ENCODE peak calls at places on chromosomes 3 and 15, in six cellular contexts. A, Q, M, R, N and W are unnamed samples.

GRCh38 chr15:44081223-44082013 is 113.7 kb downstream of the FRMD5 start:
- DNase-seq in A (no peak), Q (peak), M (no peak), R (no peak), N (no peak), W (no peak)

GRCh38 chr3:140386357-140387100 is 291.3 kb upstream of the TRIM42 start:
- DNase-seq in A (no peak), Q (no peak), M (no peak), R (no peak), N (peak), W (no peak)

GRCh38 chr3:87147562-87147961 is 79.5 kb upstream of the CHMP2B start:
- DNase-seq in A (no peak), Q (no peak), M (no peak), R (no peak), N (no peak), W (no peak)

GRCh38 chr3:119898478-119899177 is 116.7 kb downstream of the NR1I2 start:
- DNase-seq in A (no peak), Q (peak), M (no peak), R (peak), N (peak), W (no peak)

GRCh38 chr15:94855409-94856266 is 624.3 kb downstream of the MCTP2 start:
- DNase-seq in A (no peak), Q (no peak), M (no peak), R (no peak), N (no peak), W (no peak)

GRCh38 chr3:194301730-194302129 is 49.4 kb downstream of the CPN2 start:
- DNase-seq in A (no peak), Q (no peak), M (no peak), R (no peak), N (no peak), W (no peak)

GRCh38 chr3:115784739-115785571 is 161.6 kb downstream of the GAP43 start:
- DNase-seq in A (no peak), Q (peak), M (no peak), R (peak), N (peak), W (no peak)

GRCh38 chr3:155233213-155233612 is 60.3 kb downstream of the STRIT1 start:
- DNase-seq in A (no peak), Q (peak), M (no peak), R (peak), N (no peak), W (no peak)

GRCh38 chr3:171228228-171228627 is 201.7 kb upstream of the SLC2A2 start:
- DNase-seq in A (no peak), Q (no peak), M (no peak), R (peak), N (no peak), W (no peak)

GRCh38 chr15:68788265-68788624 is 32.5 kb downstream of the ANP32A start:
- DNase-seq in A (no peak), Q (no peak), M (no peak), R (no peak), N (no peak), W (no peak)

GRCh38 chr15:77018796-77019475 is 24.0 kb downstream of the PSTPIP1 start:
- DNase-seq in A (no peak), Q (no peak), M (no peak), R (no peak), N (no peak), W (no peak)

GRCh38 chr15:76169013-76169412 is 109.2 kb downstream of the TMEM266 start:
- DNase-seq in A (no peak), Q (peak), M (peak), R (peak), N (peak), W (no peak)

GRCh38 chr3:166554006-166554405 is 716.8 kb upstream of the BCHE start:
- DNase-seq in A (no peak), Q (no peak), M (no peak), R (peak), N (no peak), W (no peak)

GRCh38 chr3:40035177-40035576 is 225.8 kb downstream of the MYRIP start:
- DNase-seq in A (no peak), Q (no peak), M (no peak), R (no peak), N (no peak), W (no peak)

GRCh38 chr15:69034352-69034751 is 19.9 kb downstream of the NOX5 start:
- DNase-seq in A (no peak), Q (peak), M (no peak), R (peak), N (no peak), W (no peak)

GRCh38 chr3:38039899-38040261 is 872 bp downstream of the DLEC1 start:
- DNase-seq in A (no peak), Q (peak), M (peak), R (peak), N (peak), W (peak)

GRCh38 chr15:71458089-71458660 is 342.9 kb downstream of the THSD4 start:
- DNase-seq in A (no peak), Q (no peak), M (no peak), R (no peak), N (no peak), W (no peak)

GRCh38 chr15:49706805-49707204 is 86.0 kb downstream of the DTWD1 start:
- DNase-seq in A (no peak), Q (no peak), M (no peak), R (no peak), N (no peak), W (no peak)

GRCh38 chr15:99074446-99074845 is 30.4 kb upstream of the SYNM start:
- DNase-seq in A (no peak), Q (no peak), M (no peak), R (no peak), N (no peak), W (no peak)

GRCh38 chr3:31981206-31982181 is at the start of the genes OSBPL10 and ZNF860:
- DNase-seq in A (no peak), Q (peak), M (peak), R (peak), N (peak), W (no peak)
- H3K14ac ChIP-seq in A (no peak), Q (peak), M (peak), R (no peak), N (peak), W (no peak)

DNA sequence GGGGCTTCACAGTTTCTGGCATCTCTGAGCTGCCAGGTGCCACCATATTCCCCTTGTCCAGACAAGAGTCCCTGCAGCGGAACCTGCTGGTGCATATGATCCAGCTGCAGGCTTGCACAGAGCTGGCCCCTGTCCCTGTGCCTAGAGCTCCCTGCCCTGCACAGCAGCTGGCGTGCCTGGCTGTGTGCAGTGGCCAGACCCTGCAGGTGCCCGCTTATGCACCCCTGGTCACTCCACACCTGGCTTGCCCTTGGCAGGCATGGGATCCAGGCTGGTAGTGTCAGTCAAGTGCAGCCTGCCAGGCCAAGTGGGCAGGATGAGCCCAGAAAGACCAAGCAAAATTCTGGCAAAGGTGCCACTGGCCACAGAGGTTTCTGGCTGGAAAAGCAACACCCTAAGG is 88.6 kb upstream of the TTBK2 start:
- DNase-seq in A (no peak), Q (no peak), M (no peak), R (no peak), N (no peak), W (no peak)
- H3K14ac ChIP-seq in A (peak), Q (no peak), M (no peak), R (no peak), N (no peak), W (no peak)

GRCh38 chr15:93432474-93432873 is 343.5 kb upstream of the RGMA start:
- DNase-seq in A (no peak), Q (no peak), M (no peak), R (no peak), N (no peak), W (no peak)
- H3K14ac ChIP-seq in A (no peak), Q (no peak), M (no peak), R (no peak), N (no peak), W (no peak)

DNA sequence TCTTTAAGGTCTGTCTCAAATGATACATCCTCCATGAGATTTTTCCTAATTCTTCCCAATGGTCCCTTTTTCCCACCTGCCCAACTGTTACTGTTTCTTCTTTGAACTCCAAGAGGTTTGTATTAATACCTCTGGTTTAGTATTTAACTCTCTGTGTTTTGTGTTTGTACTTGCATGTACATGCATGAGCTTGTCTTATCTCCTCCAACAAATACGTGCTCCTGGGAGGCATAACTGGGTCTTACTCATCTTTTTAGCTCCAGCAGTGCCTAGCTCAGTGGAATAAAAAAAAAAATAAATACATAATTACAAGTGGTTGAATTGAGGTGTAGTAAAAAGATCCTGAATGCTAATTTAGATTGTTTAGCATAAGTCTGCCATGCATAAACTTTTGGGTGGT is 1.6 kb upstream of the LYSMD2 start:
- DNase-seq in A (no peak), Q (no peak), M (no peak), R (no peak), N (no peak), W (no peak)
- H3K14ac ChIP-seq in A (no peak), Q (no peak), M (no peak), R (no peak), N (no peak), W (no peak)

GRCh38 chr3:133536635-133536980 is 36.9 kb upstream of the CDV3 start:
- DNase-seq in A (no peak), Q (no peak), M (no peak), R (no peak), N (no peak), W (no peak)
- H3K14ac ChIP-seq in A (no peak), Q (peak), M (no peak), R (no peak), N (no peak), W (no peak)

DNA sequence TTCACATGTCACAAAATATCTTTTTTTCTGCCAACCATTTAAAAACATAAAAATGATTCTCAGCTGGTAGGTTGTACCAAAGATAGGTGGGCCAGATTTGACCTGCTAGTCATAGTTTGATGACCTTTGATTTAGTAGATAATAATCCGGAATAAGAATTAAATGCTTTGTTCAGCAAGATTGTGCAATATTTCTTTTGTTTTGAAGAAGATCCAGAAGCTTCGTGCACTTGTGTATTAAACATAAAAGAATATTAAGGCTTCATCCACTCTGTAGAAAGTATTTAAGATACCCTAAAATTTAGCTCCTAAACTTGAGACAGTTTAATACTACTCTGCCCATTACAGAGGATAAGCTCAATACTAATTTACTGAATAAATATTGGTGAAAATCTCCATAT is 258.4 kb downstream of the ADAMTSL3 start:
- DNase-seq in A (no peak), Q (no peak), M (no peak), R (no peak), N (no peak), W (no peak)
- H3K14ac ChIP-seq in A (no peak), Q (no peak), M (no peak), R (no peak), N (no peak), W (no peak)

GRCh38 chr3:192641911-192642310 is 85.4 kb downstream of the FGF12 start:
- DNase-seq in A (no peak), Q (no peak), M (no peak), R (peak), N (no peak), W (no peak)

GRCh38 chr3:192642651-192643050 is 84.7 kb downstream of the FGF12 start:
- DNase-seq in A (no peak), Q (no peak), M (no peak), R (no peak), N (no peak), W (no peak)

GRCh38 chr3:192636517-192637444 is 90.6 kb downstream of the FGF12 start:
- DNase-seq in A (no peak), Q (no peak), M (no peak), R (no peak), N (peak), W (no peak)

GRCh38 chr3:192637803-192638202 is 89.5 kb downstream of the FGF12 start:
- DNase-seq in A (no peak), Q (no peak), M (no peak), R (no peak), N (no peak), W (no peak)

DNA sequence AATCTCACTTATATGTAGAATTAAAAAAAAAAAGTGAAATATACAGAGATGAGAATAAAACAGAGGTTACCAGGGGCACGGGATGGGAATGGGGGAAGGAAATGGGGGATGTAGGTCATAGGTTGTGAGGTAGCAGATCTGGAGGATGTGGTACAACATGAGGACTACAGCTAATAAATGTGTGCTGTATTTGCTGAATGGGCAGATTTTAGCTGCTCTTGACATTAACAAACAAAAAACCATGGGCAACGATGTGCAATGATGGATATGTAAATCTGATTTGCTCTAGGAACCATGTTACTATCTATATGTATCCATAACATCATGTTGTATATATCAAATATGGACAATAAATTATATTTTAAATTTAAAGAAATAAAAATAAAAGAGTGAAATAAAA is 87.4 kb downstream of the FGF12 start:
- DNase-seq in A (no peak), Q (no peak), M (no peak), R (no peak), N (no peak), W (no peak)
- H3K14ac ChIP-seq in A (no peak), Q (no peak), M (no peak), R (no peak), N (no peak), W (no peak)

GRCh38 chr3:45751537-45752242 is 44.6 kb downstream of the SLC6A20 start:
- DNase-seq in A (no peak), Q (peak), M (no peak), R (no peak), N (peak), W (no peak)
- H3K14ac ChIP-seq in A (no peak), Q (no peak), M (no peak), R (no peak), N (no peak), W (no peak)